ENCODE peak calls at places on chromosome 18, in eight cellular contexts. One of them, this sample, is unnamed. For H3K4me1, the result is how much of the 10 kb centered on the place peaks cover.

GRCh38 chr18:77073336-77074093 is 59.1 kb downstream of the MBP start:
- DNase-seq in fibroblast of lung: no peak
- DNase-seq in A549: no peak
- DNase-seq in stomach: no peak
- DNase-seq in GM23338: no peak
- DNase-seq in effector memory CD4-positive, alpha-beta T cell: no peak
- DNase-seq in small intestine: no peak
- DNase-seq in IMR-90: no peak
- DNase-seq in this sample: no peak

GRCh38 chr18:6487968-6488367 is 73.3 kb upstream of the L3MBTL4 start:
- DNase-seq in fibroblast of lung: no peak
- DNase-seq in A549: no peak
- DNase-seq in stomach: no peak
- DNase-seq in GM23338: peak
- DNase-seq in effector memory CD4-positive, alpha-beta T cell: no peak
- DNase-seq in small intestine: no peak
- DNase-seq in IMR-90: no peak
- DNase-seq in this sample: no peak

GRCh38 chr18:65906621-65907034 is 155.8 kb downstream of the CDH7 start:
- DNase-seq in fibroblast of lung: no peak
- DNase-seq in A549: no peak
- DNase-seq in stomach: no peak
- DNase-seq in GM23338: peak
- DNase-seq in effector memory CD4-positive, alpha-beta T cell: no peak
- DNase-seq in small intestine: peak
- DNase-seq in IMR-90: no peak
- DNase-seq in this sample: no peak

GRCh38 chr18:76874643-76875389 is 52.5 kb downstream of the ZNF236 start:
- DNase-seq in fibroblast of lung: no peak
- DNase-seq in A549: no peak
- DNase-seq in stomach: no peak
- DNase-seq in GM23338: peak
- DNase-seq in effector memory CD4-positive, alpha-beta T cell: peak
- DNase-seq in small intestine: no peak
- DNase-seq in IMR-90: no peak
- DNase-seq in this sample: no peak

GRCh38 chr18:62460851-62461300 is 61.9 kb upstream of the ZCCHC2 start:
- DNase-seq in fibroblast of lung: peak
- DNase-seq in A549: no peak
- DNase-seq in stomach: no peak
- DNase-seq in GM23338: no peak
- DNase-seq in effector memory CD4-positive, alpha-beta T cell: no peak
- DNase-seq in small intestine: peak
- DNase-seq in IMR-90: no peak
- DNase-seq in this sample: no peak

GRCh38 chr18:62844850-62845643 is 129.7 kb downstream of the PHLPP1 start:
- DNase-seq in fibroblast of lung: no peak
- DNase-seq in A549: no peak
- DNase-seq in stomach: no peak
- DNase-seq in GM23338: no peak
- DNase-seq in effector memory CD4-positive, alpha-beta T cell: no peak
- DNase-seq in small intestine: no peak
- DNase-seq in IMR-90: no peak
- DNase-seq in this sample: no peak

GRCh38 chr18:57845468-57846103 is 42.5 kb upstream of the ATP8B1 start:
- DNase-seq in fibroblast of lung: no peak
- DNase-seq in A549: no peak
- DNase-seq in stomach: no peak
- DNase-seq in GM23338: no peak
- DNase-seq in effector memory CD4-positive, alpha-beta T cell: no peak
- DNase-seq in small intestine: no peak
- DNase-seq in IMR-90: peak
- DNase-seq in this sample: no peak

GRCh38 chr18:69838620-69839411 is 108.9 kb downstream of the CD226 start:
- DNase-seq in fibroblast of lung: no peak
- DNase-seq in A549: peak
- DNase-seq in stomach: no peak
- DNase-seq in GM23338: peak
- DNase-seq in effector memory CD4-positive, alpha-beta T cell: no peak
- DNase-seq in small intestine: peak
- DNase-seq in IMR-90: no peak
- DNase-seq in this sample: no peak

GRCh38 chr18:6629635-6630140 is 99.8 kb upstream of the ARHGAP28 start:
- DNase-seq in fibroblast of lung: peak
- DNase-seq in A549: no peak
- DNase-seq in stomach: no peak
- DNase-seq in GM23338: no peak
- DNase-seq in effector memory CD4-positive, alpha-beta T cell: no peak
- DNase-seq in small intestine: no peak
- DNase-seq in IMR-90: peak
- DNase-seq in this sample: no peak

GRCh38 chr18:44742741-44743311 is 62.1 kb downstream of the SETBP1 start:
- DNase-seq in fibroblast of lung: peak
- DNase-seq in A549: no peak
- DNase-seq in stomach: no peak
- DNase-seq in GM23338: peak
- DNase-seq in effector memory CD4-positive, alpha-beta T cell: no peak
- DNase-seq in small intestine: no peak
- DNase-seq in IMR-90: peak
- DNase-seq in this sample: no peak

GRCh38 chr18:8001711-8002110 is 434.6 kb downstream of the PTPRM start:
- DNase-seq in fibroblast of lung: no peak
- DNase-seq in A549: no peak
- DNase-seq in stomach: no peak
- DNase-seq in GM23338: no peak
- DNase-seq in effector memory CD4-positive, alpha-beta T cell: no peak
- DNase-seq in small intestine: no peak
- DNase-seq in IMR-90: no peak
- DNase-seq in this sample: no peak

GRCh38 chr18:34726286-34727004 is 16.3 kb downstream of the DTNA start:
- DNase-seq in fibroblast of lung: no peak
- DNase-seq in A549: no peak
- DNase-seq in stomach: no peak
- DNase-seq in GM23338: peak
- DNase-seq in effector memory CD4-positive, alpha-beta T cell: no peak
- DNase-seq in small intestine: peak
- DNase-seq in IMR-90: no peak
- DNase-seq in this sample: no peak

GRCh38 chr18:10995576-10995975 is 153.8 kb downstream of the PIEZO2 start:
- DNase-seq in fibroblast of lung: no peak
- DNase-seq in A549: no peak
- DNase-seq in stomach: no peak
- DNase-seq in GM23338: no peak
- DNase-seq in effector memory CD4-positive, alpha-beta T cell: no peak
- DNase-seq in small intestine: no peak
- DNase-seq in IMR-90: no peak
- DNase-seq in this sample: no peak

GRCh38 chr18:70907673-70908072 is 618.8 kb downstream of the SOCS6 start:
- DNase-seq in fibroblast of lung: no peak
- DNase-seq in A549: peak
- DNase-seq in stomach: no peak
- DNase-seq in GM23338: no peak
- DNase-seq in effector memory CD4-positive, alpha-beta T cell: no peak
- DNase-seq in small intestine: no peak
- DNase-seq in IMR-90: no peak
- DNase-seq in this sample: no peak

GRCh38 chr18:62037989-62038778 is 145.4 kb upstream of the RNF152 start:
- DNase-seq in fibroblast of lung: peak
- DNase-seq in A549: no peak
- DNase-seq in stomach: no peak
- DNase-seq in GM23338: no peak
- DNase-seq in effector memory CD4-positive, alpha-beta T cell: no peak
- DNase-seq in small intestine: no peak
- DNase-seq in IMR-90: peak
- DNase-seq in this sample: no peak

GRCh38 chr18:13290856-13291271 is 72.3 kb downstream of the LDLRAD4 start:
- DNase-seq in fibroblast of lung: no peak
- DNase-seq in A549: no peak
- DNase-seq in stomach: no peak
- DNase-seq in GM23338: no peak
- DNase-seq in effector memory CD4-positive, alpha-beta T cell: peak
- DNase-seq in small intestine: no peak
- DNase-seq in IMR-90: no peak
- DNase-seq in this sample: peak

GRCh38 chr18:50194623-50195532 is at the start of gene MYO5B:
- DNase-seq in fibroblast of lung: peak
- DNase-seq in A549: peak
- DNase-seq in stomach: peak
- DNase-seq in GM23338: peak
- DNase-seq in effector memory CD4-positive, alpha-beta T cell: no peak
- DNase-seq in small intestine: peak
- DNase-seq in IMR-90: no peak
- DNase-seq in this sample: no peak

GRCh38 chr18:62979900-62980299 is 264.6 kb downstream of the PHLPP1 start:
- DNase-seq in fibroblast of lung: no peak
- DNase-seq in A549: no peak
- DNase-seq in stomach: no peak
- DNase-seq in GM23338: peak
- DNase-seq in effector memory CD4-positive, alpha-beta T cell: no peak
- DNase-seq in small intestine: no peak
- DNase-seq in IMR-90: no peak
- DNase-seq in this sample: no peak

GRCh38 chr18:46215902-46216723 is 111.9 kb downstream of the HAUS1 start:
- DNase-seq in fibroblast of lung: no peak
- DNase-seq in A549: no peak
- DNase-seq in stomach: no peak
- DNase-seq in GM23338: no peak
- DNase-seq in effector memory CD4-positive, alpha-beta T cell: no peak
- DNase-seq in small intestine: peak
- DNase-seq in IMR-90: no peak
- DNase-seq in this sample: no peak

GRCh38 chr18:23662309-23663263 is at the start of gene ANKRD29:
- DNase-seq in fibroblast of lung: peak
- DNase-seq in A549: peak
- DNase-seq in stomach: peak
- DNase-seq in GM23338: peak
- DNase-seq in effector memory CD4-positive, alpha-beta T cell: peak
- DNase-seq in small intestine: peak
- DNase-seq in IMR-90: no peak
- DNase-seq in this sample: peak

GRCh38 chr18:25349131-25349925 is 2.6 kb downstream of the ZNF521 start:
- DNase-seq in fibroblast of lung: peak
- DNase-seq in A549: no peak
- DNase-seq in stomach: no peak
- DNase-seq in GM23338: peak
- DNase-seq in effector memory CD4-positive, alpha-beta T cell: no peak
- DNase-seq in small intestine: no peak
- DNase-seq in IMR-90: peak
- DNase-seq in this sample: no peak

GRCh38 chr18:25262920-25263319 is 89.0 kb downstream of the ZNF521 start:
- DNase-seq in fibroblast of lung: peak
- DNase-seq in A549: no peak
- DNase-seq in stomach: no peak
- DNase-seq in GM23338: no peak
- DNase-seq in effector memory CD4-positive, alpha-beta T cell: no peak
- DNase-seq in small intestine: no peak
- DNase-seq in IMR-90: peak
- DNase-seq in this sample: no peak

DNA sequence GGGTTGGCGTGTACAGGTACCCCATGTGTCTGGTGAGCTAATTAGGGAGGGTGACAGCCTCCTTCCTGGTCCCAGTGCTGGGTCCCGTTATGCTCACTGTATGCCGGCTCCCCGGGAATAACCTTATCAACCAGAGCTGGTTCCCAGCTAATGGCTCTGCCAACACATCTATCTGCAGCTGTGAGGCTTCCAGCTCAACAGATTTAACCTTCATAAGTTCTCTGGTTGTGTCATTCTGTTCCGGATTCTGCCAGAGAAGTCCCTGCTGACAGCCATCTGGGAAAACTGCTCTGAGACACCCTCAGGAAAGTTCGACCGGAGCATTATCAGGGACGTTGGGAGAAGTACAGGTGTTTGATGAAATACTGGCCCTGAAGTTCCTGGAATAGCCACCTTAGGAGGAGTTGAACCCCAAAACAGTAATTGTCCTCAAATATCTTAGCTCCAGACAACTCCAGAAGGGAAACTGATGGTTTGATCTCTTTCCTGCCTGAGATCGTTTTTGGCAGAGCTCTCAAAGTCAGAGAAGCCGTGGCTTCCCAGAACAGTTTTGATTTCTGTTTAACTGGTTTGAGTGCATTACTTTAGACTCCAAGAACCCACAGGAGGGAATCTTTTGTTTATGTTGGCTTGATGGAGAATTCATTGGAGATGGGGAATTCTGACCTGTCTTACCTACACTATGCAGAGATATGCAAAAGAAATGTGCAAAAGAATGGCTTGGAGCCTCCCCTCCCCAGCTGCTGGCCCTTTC is 39.4 kb upstream of the TXNDC2 start:
- DNase-seq in fibroblast of lung: peak
- DNase-seq in A549: no peak
- DNase-seq in stomach: no peak
- DNase-seq in GM23338: no peak
- DNase-seq in effector memory CD4-positive, alpha-beta T cell: no peak
- DNase-seq in small intestine: no peak
- DNase-seq in IMR-90: peak
- DNase-seq in this sample: no peak
- H3K4me1 ChIP-seq in fibroblast of lung: under half
- H3K4me1 ChIP-seq in A549: under half
- H3K4me1 ChIP-seq in stomach: half or more
- H3K4me1 ChIP-seq in GM23338: under half
- H3K4me1 ChIP-seq in effector memory CD4-positive, alpha-beta T cell: under half
- H3K4me1 ChIP-seq in small intestine: under half
- H3K4me1 ChIP-seq in IMR-90: under half
- H3K4me1 ChIP-seq in this sample: under half

DNA sequence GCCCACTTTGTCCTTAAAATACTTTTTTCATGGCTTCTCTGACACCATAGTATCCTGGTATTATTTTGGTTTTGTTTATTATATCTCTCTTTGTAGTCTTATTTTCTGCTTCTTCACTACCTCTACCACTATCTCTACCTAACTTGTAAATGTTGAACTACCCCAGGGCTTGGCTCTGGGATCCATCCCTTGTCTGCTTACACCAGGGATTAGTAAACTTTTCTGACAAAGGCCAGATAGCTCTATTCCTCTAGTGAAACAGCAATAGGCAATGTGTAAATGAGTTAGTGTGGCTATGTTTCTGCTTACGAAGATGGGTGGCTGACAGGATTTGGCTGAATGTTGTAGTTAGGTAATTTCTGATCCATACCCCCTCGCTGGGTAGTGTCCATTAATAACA is 76.8 kb downstream of the ZNF407 start:
- DNase-seq in fibroblast of lung: no peak
- DNase-seq in A549: no peak
- DNase-seq in stomach: no peak
- DNase-seq in GM23338: no peak
- DNase-seq in effector memory CD4-positive, alpha-beta T cell: no peak
- DNase-seq in small intestine: no peak
- DNase-seq in IMR-90: no peak
- DNase-seq in this sample: no peak
- H3K27ac ChIP-seq in fibroblast of lung: no peak
- H3K27ac ChIP-seq in A549: no peak
- H3K27ac ChIP-seq in stomach: no peak
- H3K27ac ChIP-seq in GM23338: no peak
- H3K27ac ChIP-seq in effector memory CD4-positive, alpha-beta T cell: no peak
- H3K27ac ChIP-seq in small intestine: no peak
- H3K27ac ChIP-seq in IMR-90: no peak
- H3K27ac ChIP-seq in this sample: no peak

GRCh38 chr18:2657788-2658458 is 2.4 kb downstream of the SMCHD1 start:
- DNase-seq in fibroblast of lung: peak
- DNase-seq in A549: no peak
- DNase-seq in stomach: no peak
- DNase-seq in GM23338: no peak
- DNase-seq in effector memory CD4-positive, alpha-beta T cell: no peak
- DNase-seq in small intestine: peak
- DNase-seq in IMR-90: peak
- DNase-seq in this sample: no peak
- H3K4me1 ChIP-seq in fibroblast of lung: under half
- H3K4me1 ChIP-seq in A549: under half
- H3K4me1 ChIP-seq in stomach: half or more
- H3K4me1 ChIP-seq in GM23338: under half
- H3K4me1 ChIP-seq in effector memory CD4-positive, alpha-beta T cell: under half
- H3K4me1 ChIP-seq in small intestine: under half
- H3K4me1 ChIP-seq in IMR-90: under half
- H3K4me1 ChIP-seq in this sample: under half

GRCh38 chr18:43031169-43031568 is 84.3 kb downstream of the RIT2 start:
- DNase-seq in fibroblast of lung: peak
- DNase-seq in A549: no peak
- DNase-seq in stomach: no peak
- DNase-seq in GM23338: no peak
- DNase-seq in effector memory CD4-positive, alpha-beta T cell: no peak
- DNase-seq in small intestine: no peak
- DNase-seq in IMR-90: no peak
- DNase-seq in this sample: no peak
- H3K27ac ChIP-seq in fibroblast of lung: no peak
- H3K27ac ChIP-seq in A549: no peak
- H3K27ac ChIP-seq in stomach: no peak
- H3K27ac ChIP-seq in GM23338: no peak
- H3K27ac ChIP-seq in effector memory CD4-positive, alpha-beta T cell: no peak
- H3K27ac ChIP-seq in small intestine: no peak
- H3K27ac ChIP-seq in IMR-90: no peak
- H3K27ac ChIP-seq in this sample: no peak

This sample was measured in CD8-positive, alpha-beta memory T cell.